ENCODE peak calls at places on chromosome 22, in eight cellular contexts. One of them, this sample, is unnamed.

GRCh38 chr22:36819112-36819511 is 2.3 kb upstream of the PVALB start:
- DNase-seq in stomach: no peak
- DNase-seq in pancreas: no peak
- DNase-seq in SK-N-MC: no peak
- DNase-seq in CD8-positive, alpha-beta memory T cell: no peak
- DNase-seq in GM23338: peak; percentile 54
- DNase-seq in fibroblast of lung: no peak
- DNase-seq in hepatocyte: no peak
- DNase-seq in this sample: peak; percentile 49

GRCh38 chr22:20155330-20156041 is 4.6 kb upstream of the CCDC188 start:
- DNase-seq in GM23338: no peak
- DNase-seq in SK-N-MC: no peak
- DNase-seq in stomach: peak; percentile 38
- DNase-seq in fibroblast of lung: peak; percentile 73
- DNase-seq in CD8-positive, alpha-beta memory T cell: no peak
- DNase-seq in pancreas: no peak
- DNase-seq in hepatocyte: no peak
- DNase-seq in this sample: peak; percentile 47

GRCh38 chr22:20509344-20510047 is 2.1 kb downstream of the MED15 start:
- DNase-seq in CD8-positive, alpha-beta memory T cell: peak; percentile 38
- DNase-seq in pancreas: peak; percentile 62
- DNase-seq in GM23338: peak; percentile 41
- DNase-seq in stomach: peak; percentile 67
- DNase-seq in fibroblast of lung: peak; percentile 95
- DNase-seq in SK-N-MC: no peak
- DNase-seq in hepatocyte: peak; percentile 94
- DNase-seq in this sample: peak; percentile 42

GRCh38 chr22:48084041-48084748 is 1321.7 kb downstream of the TBC1D22A start:
- DNase-seq in GM23338: no peak
- DNase-seq in pancreas: no peak
- DNase-seq in stomach: no peak
- DNase-seq in CD8-positive, alpha-beta memory T cell: no peak
- DNase-seq in SK-N-MC: no peak
- DNase-seq in hepatocyte: no peak
- DNase-seq in fibroblast of lung: no peak
- DNase-seq in this sample: no peak

GRCh38 chr22:30596886-30597285 is 5.2 kb upstream of the PES1 start:
- DNase-seq in stomach: peak; percentile 27
- DNase-seq in fibroblast of lung: no peak
- DNase-seq in pancreas: peak; percentile 33
- DNase-seq in GM23338: peak; percentile 58
- DNase-seq in CD8-positive, alpha-beta memory T cell: no peak
- DNase-seq in hepatocyte: no peak
- DNase-seq in SK-N-MC: no peak
- DNase-seq in this sample: no peak

GRCh38 chr22:25661067-25661466 is 80.9 kb upstream of the MYO18B start:
- DNase-seq in hepatocyte: no peak
- DNase-seq in GM23338: no peak
- DNase-seq in CD8-positive, alpha-beta memory T cell: no peak
- DNase-seq in stomach: no peak
- DNase-seq in fibroblast of lung: peak; percentile 17
- DNase-seq in SK-N-MC: no peak
- DNase-seq in pancreas: no peak
- DNase-seq in this sample: no peak

GRCh38 chr22:19619144-19620009 is 94.9 kb upstream of the SEPTIN5 start:
- DNase-seq in stomach: no peak
- DNase-seq in fibroblast of lung: no peak
- DNase-seq in CD8-positive, alpha-beta memory T cell: no peak
- DNase-seq in GM23338: no peak
- DNase-seq in SK-N-MC: no peak
- DNase-seq in hepatocyte: no peak
- DNase-seq in pancreas: no peak
- DNase-seq in this sample: peak; percentile 25

GRCh38 chr22:43176090-43176489 is 10.8 kb downstream of the TTLL12 start:
- DNase-seq in fibroblast of lung: no peak
- DNase-seq in SK-N-MC: no peak
- DNase-seq in pancreas: no peak
- DNase-seq in CD8-positive, alpha-beta memory T cell: no peak
- DNase-seq in GM23338: no peak
- DNase-seq in hepatocyte: no peak
- DNase-seq in stomach: no peak
- DNase-seq in this sample: no peak

GRCh38 chr22:32752868-32753520 is 48.5 kb upstream of the TIMP3 start:
- DNase-seq in hepatocyte: no peak
- DNase-seq in SK-N-MC: no peak
- DNase-seq in stomach: no peak
- DNase-seq in GM23338: no peak
- DNase-seq in CD8-positive, alpha-beta memory T cell: no peak
- DNase-seq in fibroblast of lung: peak; percentile 83
- DNase-seq in pancreas: peak; percentile 13
- DNase-seq in this sample: peak; percentile 41

GRCh38 chr22:27418261-27418660 is 383.3 kb downstream of the MN1 start:
- DNase-seq in CD8-positive, alpha-beta memory T cell: no peak
- DNase-seq in SK-N-MC: no peak
- DNase-seq in stomach: no peak
- DNase-seq in pancreas: no peak
- DNase-seq in hepatocyte: no peak
- DNase-seq in fibroblast of lung: no peak
- DNase-seq in GM23338: no peak
- DNase-seq in this sample: no peak

GRCh38 chr22:26398741-26399153 is 30.3 kb upstream of the ASPHD2 start:
- DNase-seq in pancreas: peak; percentile 39
- DNase-seq in GM23338: peak; percentile 84
- DNase-seq in CD8-positive, alpha-beta memory T cell: peak; percentile 10
- DNase-seq in SK-N-MC: no peak
- DNase-seq in stomach: peak; percentile 55
- DNase-seq in fibroblast of lung: peak; percentile 77
- DNase-seq in hepatocyte: peak; percentile 76
- DNase-seq in this sample: peak; percentile 47

GRCh38 chr22:43126506-43127165 is 16.1 kb downstream of the BIK start:
- DNase-seq in hepatocyte: peak; percentile 88
- DNase-seq in SK-N-MC: no peak
- DNase-seq in CD8-positive, alpha-beta memory T cell: no peak
- DNase-seq in pancreas: no peak
- DNase-seq in GM23338: no peak
- DNase-seq in fibroblast of lung: peak; percentile 85
- DNase-seq in stomach: peak; percentile 57
- DNase-seq in this sample: no peak

GRCh38 chr22:42591987-42592386 is 22.7 kb downstream of the POLDIP3 start:
- DNase-seq in SK-N-MC: no peak
- DNase-seq in stomach: no peak
- DNase-seq in CD8-positive, alpha-beta memory T cell: no peak
- DNase-seq in fibroblast of lung: no peak
- DNase-seq in hepatocyte: no peak
- DNase-seq in pancreas: no peak
- DNase-seq in GM23338: no peak
- DNase-seq in this sample: no peak

GRCh38 chr22:19041403-19042074 is 80.7 kb downstream of the DGCR2 start:
- DNase-seq in CD8-positive, alpha-beta memory T cell: no peak
- DNase-seq in fibroblast of lung: no peak
- DNase-seq in stomach: no peak
- DNase-seq in hepatocyte: no peak
- DNase-seq in GM23338: no peak
- DNase-seq in SK-N-MC: no peak
- DNase-seq in pancreas: no peak
- DNase-seq in this sample: no peak

GRCh38 chr22:20587206-20587958 is 80.0 kb downstream of the MED15 start:
- DNase-seq in fibroblast of lung: no peak
- DNase-seq in CD8-positive, alpha-beta memory T cell: no peak
- DNase-seq in hepatocyte: no peak
- DNase-seq in pancreas: no peak
- DNase-seq in SK-N-MC: no peak
- DNase-seq in GM23338: no peak
- DNase-seq in stomach: no peak
- DNase-seq in this sample: no peak

GRCh38 chr22:19955241-19956128 is 13.9 kb upstream of the TXNRD2 start:
- DNase-seq in CD8-positive, alpha-beta memory T cell: no peak
- DNase-seq in pancreas: peak; percentile 25
- DNase-seq in hepatocyte: no peak
- DNase-seq in SK-N-MC: no peak
- DNase-seq in stomach: no peak
- DNase-seq in fibroblast of lung: no peak
- DNase-seq in GM23338: no peak
- DNase-seq in this sample: no peak

DNA sequence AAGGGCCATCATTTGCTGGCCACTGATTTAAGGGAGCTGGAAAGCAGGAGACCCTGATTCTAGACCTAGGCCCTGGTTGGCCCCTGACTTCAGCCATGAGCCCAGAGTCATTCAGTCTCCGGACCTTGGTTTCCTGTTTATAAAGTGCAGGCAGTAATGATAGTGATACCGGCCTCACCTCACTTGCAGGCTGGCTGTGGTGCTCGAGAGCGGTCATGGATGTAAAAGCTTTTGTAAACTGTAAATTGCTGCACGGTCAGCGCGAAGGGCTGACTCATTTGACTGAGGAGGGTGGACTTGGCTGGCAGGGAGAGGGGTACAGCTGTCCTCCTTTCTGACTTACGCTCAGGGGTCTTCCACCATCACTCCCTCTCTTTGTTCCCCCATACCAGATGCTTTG is 37.4 kb downstream of the FBLN1 start:
- DNase-seq in pancreas: no peak
- DNase-seq in CD8-positive, alpha-beta memory T cell: no peak
- DNase-seq in stomach: no peak
- DNase-seq in GM23338: no peak
- DNase-seq in SK-N-MC: no peak
- DNase-seq in hepatocyte: no peak
- DNase-seq in fibroblast of lung: no peak
- DNase-seq in this sample: peak; percentile 14
- H3K36me3 ChIP-seq in pancreas: no peaks in the 10 kb centered on the region
- H3K36me3 ChIP-seq in CD8-positive, alpha-beta memory T cell: no peaks in the 10 kb centered on the region
- H3K36me3 ChIP-seq in stomach: no peaks in the 10 kb centered on the region
- H3K36me3 ChIP-seq in GM23338: peaks cover 17% of the 10 kb centered on the region
- H3K36me3 ChIP-seq in SK-N-MC: peaks cover 23% of the 10 kb centered on the region
- H3K36me3 ChIP-seq in hepatocyte: no peaks in the 10 kb centered on the region
- H3K36me3 ChIP-seq in fibroblast of lung: peaks cover 9% of the 10 kb centered on the region
- H3K36me3 ChIP-seq in this sample: no peaks in the 10 kb centered on the region

DNA sequence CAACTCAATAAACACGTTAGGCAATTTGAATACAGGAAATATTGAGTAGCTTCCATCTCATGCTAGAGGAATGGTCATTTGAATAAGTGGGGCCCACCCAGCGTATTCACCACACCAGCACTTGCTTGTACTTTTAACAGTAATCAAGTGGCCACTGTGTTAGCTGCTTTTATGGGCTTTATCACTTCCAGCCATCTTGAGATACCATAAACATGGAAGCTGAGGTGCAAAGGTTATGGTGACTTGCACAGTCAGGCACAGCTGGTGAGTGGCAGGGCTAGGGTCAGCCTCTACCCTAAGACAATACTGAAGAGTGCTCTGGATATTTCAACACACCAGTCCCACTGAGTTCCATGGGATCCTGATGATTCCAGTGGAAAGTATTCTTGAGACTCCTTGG is 6.7 kb downstream of the JOSD1 start:
- DNase-seq in GM23338: no peak
- DNase-seq in SK-N-MC: no peak
- DNase-seq in stomach: no peak
- DNase-seq in CD8-positive, alpha-beta memory T cell: no peak
- DNase-seq in hepatocyte: peak; percentile 80
- DNase-seq in fibroblast of lung: no peak
- DNase-seq in pancreas: no peak
- DNase-seq in this sample: no peak
- H3K27ac ChIP-seq in GM23338: no peak overlapping the region
- H3K27ac ChIP-seq in SK-N-MC: no peak overlapping the region
- H3K27ac ChIP-seq in stomach: no peak overlapping the region
- H3K27ac ChIP-seq in CD8-positive, alpha-beta memory T cell: no peak overlapping the region
- H3K27ac ChIP-seq in hepatocyte: peak overlapping the region; percentile 100
- H3K27ac ChIP-seq in fibroblast of lung: no peak overlapping the region
- H3K27ac ChIP-seq in pancreas: no peak overlapping the region
- H3K27ac ChIP-seq in this sample: no peak overlapping the region

DNA sequence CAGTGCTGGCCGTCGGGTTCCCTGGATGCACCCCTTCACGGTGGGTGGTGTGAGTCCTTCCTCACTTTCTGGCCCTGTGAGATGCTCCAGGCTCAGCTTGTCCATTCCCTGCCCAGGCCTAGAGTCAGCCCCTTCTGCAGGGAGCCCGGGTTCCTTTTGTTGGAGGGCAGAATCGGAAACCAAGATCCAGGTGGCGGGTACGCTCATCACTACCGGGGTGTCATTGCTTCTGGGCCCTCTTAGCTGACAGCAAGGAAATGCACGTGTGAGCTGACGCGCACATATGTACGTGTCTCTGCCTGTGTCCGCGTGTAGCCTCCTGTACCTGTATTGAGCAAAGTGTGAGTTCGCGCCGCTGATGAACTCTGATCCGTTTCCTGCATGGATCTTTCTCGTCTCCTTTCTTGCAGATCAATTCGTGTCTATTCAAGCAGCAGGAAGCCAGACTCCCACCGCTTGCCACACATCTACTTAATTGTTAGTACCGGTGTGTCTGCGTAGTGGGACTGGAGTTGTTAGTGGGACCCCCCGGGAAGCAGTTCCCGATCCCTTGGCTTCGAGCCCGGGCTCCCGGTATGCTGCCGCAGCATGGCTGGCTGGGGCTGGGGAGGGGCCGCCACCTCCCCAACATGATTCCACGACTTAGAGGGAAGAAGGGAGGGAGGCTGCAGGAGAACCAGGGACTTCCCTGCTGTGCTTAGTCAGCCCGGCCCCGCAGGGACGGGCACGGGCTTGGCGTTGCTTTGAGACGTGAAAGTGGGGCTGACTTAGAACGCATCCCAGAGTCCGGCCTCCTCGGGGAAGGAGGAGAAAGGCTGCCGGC is 35.9 kb upstream of the GRAMD4 start:
- DNase-seq in GM23338: no peak
- DNase-seq in SK-N-MC: peak; percentile 35
- DNase-seq in fibroblast of lung: peak; percentile 67
- DNase-seq in hepatocyte: peak; percentile 19
- DNase-seq in pancreas: no peak
- DNase-seq in stomach: no peak
- DNase-seq in CD8-positive, alpha-beta memory T cell: no peak
- DNase-seq in this sample: no peak
- H3K4me3 ChIP-seq in GM23338: no peak overlapping the region
- H3K4me3 ChIP-seq in SK-N-MC: peak overlapping the region; percentile 70
- H3K4me3 ChIP-seq in fibroblast of lung: no peak overlapping the region
- H3K4me3 ChIP-seq in hepatocyte: no peak overlapping the region
- H3K4me3 ChIP-seq in pancreas: no peak overlapping the region
- H3K4me3 ChIP-seq in stomach: no peak overlapping the region
- H3K4me3 ChIP-seq in CD8-positive, alpha-beta memory T cell: no peak overlapping the region
- H3K4me3 ChIP-seq in this sample: no peak overlapping the region

DNA sequence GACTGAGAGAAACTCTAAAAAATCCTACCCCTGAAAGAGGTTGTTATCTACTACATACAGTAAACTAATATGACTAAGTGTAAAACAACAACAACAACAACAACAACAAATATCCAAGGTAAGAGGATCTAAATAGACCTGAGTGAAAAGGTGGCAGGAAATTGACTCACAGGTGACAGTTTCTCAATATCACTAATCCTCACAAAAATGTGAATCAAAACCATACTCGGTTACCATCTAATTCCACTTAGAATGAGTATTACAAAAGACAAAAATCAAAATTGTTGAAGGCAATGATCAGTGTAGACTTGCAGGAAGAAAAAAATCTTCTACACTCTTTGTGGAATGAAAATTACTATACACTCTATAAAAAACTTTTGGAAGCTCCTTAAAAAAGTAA is 17.5 kb downstream of the RGL4 start:
- DNase-seq in stomach: no peak
- DNase-seq in fibroblast of lung: no peak
- DNase-seq in SK-N-MC: no peak
- DNase-seq in CD8-positive, alpha-beta memory T cell: no peak
- DNase-seq in hepatocyte: no peak
- DNase-seq in pancreas: no peak
- DNase-seq in GM23338: no peak
- DNase-seq in this sample: no peak
- H3K36me3 ChIP-seq in stomach: peaks cover 55% of the 10 kb centered on the region
- H3K36me3 ChIP-seq in fibroblast of lung: peaks cover 3% of the 10 kb centered on the region
- H3K36me3 ChIP-seq in SK-N-MC: peaks cover 82% of the 10 kb centered on the region
- H3K36me3 ChIP-seq in CD8-positive, alpha-beta memory T cell: peaks cover 43% of the 10 kb centered on the region
- H3K36me3 ChIP-seq in hepatocyte: no peaks in the 10 kb centered on the region
- H3K36me3 ChIP-seq in pancreas: peaks cover 52% of the 10 kb centered on the region
- H3K36me3 ChIP-seq in GM23338: peaks cover 64% of the 10 kb centered on the region
- H3K36me3 ChIP-seq in this sample: peaks cover 44% of the 10 kb centered on the region

This sample was measured in SJCRH30.